ENCODE peak calls at places on chromosomes 4 and X, in five cellular contexts. S, X, O, Z and C are unnamed samples.

GRCh38 chr4:39235701-39236100 is 53.4 kb downstream of the WDR19 start:
- DNase-seq in S (no peak), X (no peak), O (no peak), Z (no peak), C (no peak)

GRCh38 chr4:152778656-152779512 is 646 bp downstream of the TIGD4 start:
- DNase-seq in S (no peak), X (no peak), O (peak), Z (peak), C (peak)

GRCh38 chr4:100246697-100247096 is 56.4 kb upstream of the DDIT4L start:
- DNase-seq in S (no peak), X (no peak), O (peak), Z (no peak), C (no peak)

GRCh38 chrX:30971761-30972603 is 82.9 kb upstream of the TAB3 start:
- DNase-seq in S (no peak), X (no peak), O (peak), Z (peak), C (peak)

GRCh38 chr4:110411599-110412011 is 64.3 kb upstream of the ENPEP start:
- DNase-seq in S (no peak), X (no peak), O (no peak), Z (no peak), C (no peak)

GRCh38 chr4:173399016-173399415 is at the start of gene SCRG1:
- DNase-seq in S (peak), X (no peak), O (no peak), Z (no peak), C (peak)

GRCh38 chrX:47235691-47236103 is 2.9 kb downstream of the USP11 start:
- DNase-seq in S (no peak), X (no peak), O (no peak), Z (no peak), C (no peak)

GRCh38 chr4:118736867-118737266 is 51.7 kb downstream of the METTL14 start:
- DNase-seq in S (no peak), X (no peak), O (no peak), Z (no peak), C (no peak)

GRCh38 chrX:153672531-153673397 is 849 bp downstream of the PNCK start:
- DNase-seq in S (peak), X (no peak), O (peak), Z (no peak), C (no peak)

GRCh38 chr4:6281436-6282144 is 11.9 kb downstream of the WFS1 start:
- DNase-seq in S (peak), X (no peak), O (no peak), Z (no peak), C (no peak)
- H3K27ac ChIP-seq in S (peak), X (no peak), O (no peak), Z (no peak), C (peak)

GRCh38 chrX:137033774-137034507 is at the start of gene GPR101:
- DNase-seq in S (no peak), X (no peak), O (no peak), Z (no peak), C (no peak)

GRCh38 chrX:137031517-137032377 is 2.0 kb downstream of the GPR101 start:
- DNase-seq in S (no peak), X (no peak), O (peak), Z (peak), C (peak)

GRCh38 chrX:137032378-137032694 is 1.5 kb downstream of the GPR101 start:
- DNase-seq in S (no peak), X (no peak), O (no peak), Z (no peak), C (no peak)

GRCh38 chrX:137032841-137033773 is 688 bp downstream of the GPR101 start:
- DNase-seq in S (no peak), X (no peak), O (no peak), Z (no peak), C (no peak)

GRCh38 chrX:137034508-137034872 is 695 bp upstream of the GPR101 start:
- DNase-seq in S (no peak), X (no peak), O (no peak), Z (no peak), C (no peak)
- H3K27ac ChIP-seq in S (no peak), X (no peak), O (no peak), Z (no peak), C (no peak)

GRCh38 chr4:151583188-151583587 is 174.2 kb downstream of the FHIP1A start:
- DNase-seq in S (no peak), X (no peak), O (no peak), Z (no peak), C (no peak)

GRCh38 chr4:151581575-151581974 is 172.6 kb downstream of the FHIP1A start:
- DNase-seq in S (no peak), X (no peak), O (no peak), Z (no peak), C (no peak)

GRCh38 chr4:151582098-151582497 is 173.1 kb downstream of the FHIP1A start:
- DNase-seq in S (no peak), X (no peak), O (no peak), Z (peak), C (no peak)

GRCh38 chr4:151584101-151584500 is 175.1 kb downstream of the FHIP1A start:
- DNase-seq in S (no peak), X (no peak), O (no peak), Z (no peak), C (no peak)
- H3K27ac ChIP-seq in S (no peak), X (no peak), O (no peak), Z (no peak), C (no peak)

DNA sequence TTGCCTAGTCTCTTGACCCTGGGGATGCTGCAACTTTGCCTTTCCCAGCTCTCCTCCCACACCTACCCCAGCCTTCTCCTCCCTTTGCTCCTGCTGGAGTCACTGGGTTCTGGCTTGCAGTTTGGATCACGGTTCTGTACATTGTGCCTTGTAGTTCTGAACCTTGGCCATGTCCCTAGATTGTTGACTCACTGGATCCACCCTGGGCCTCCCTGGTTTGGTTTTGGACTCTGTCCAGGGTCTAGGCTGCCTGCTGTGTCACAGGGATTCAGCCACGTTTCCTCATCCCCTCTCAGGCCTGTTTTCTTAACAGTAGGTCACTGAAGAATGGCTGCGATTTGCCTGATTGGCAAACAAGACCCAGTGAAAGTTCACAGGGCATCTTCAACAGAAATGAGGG is 11.5 kb upstream of the GABRE start:
- DNase-seq in S (no peak), X (no peak), O (peak), Z (no peak), C (no peak)
- H3K27ac ChIP-seq in S (no peak), X (no peak), O (peak), Z (no peak), C (no peak)

GRCh38 chr4:125316391-125316780 is 1.6 kb downstream of the FAT4 start:
- DNase-seq in S (peak), X (no peak), O (peak), Z (peak), C (no peak)

GRCh38 chr4:125316781-125317525 is 2.2 kb downstream of the FAT4 start:
- DNase-seq in S (peak), X (no peak), O (peak), Z (no peak), C (no peak)

GRCh38 chr4:125319311-125319710 is 4.6 kb downstream of the FAT4 start:
- DNase-seq in S (no peak), X (no peak), O (no peak), Z (no peak), C (no peak)

GRCh38 chr4:125315571-125316390 is 1.0 kb downstream of the FAT4 start:
- DNase-seq in S (peak), X (no peak), O (peak), Z (peak), C (peak)

DNA sequence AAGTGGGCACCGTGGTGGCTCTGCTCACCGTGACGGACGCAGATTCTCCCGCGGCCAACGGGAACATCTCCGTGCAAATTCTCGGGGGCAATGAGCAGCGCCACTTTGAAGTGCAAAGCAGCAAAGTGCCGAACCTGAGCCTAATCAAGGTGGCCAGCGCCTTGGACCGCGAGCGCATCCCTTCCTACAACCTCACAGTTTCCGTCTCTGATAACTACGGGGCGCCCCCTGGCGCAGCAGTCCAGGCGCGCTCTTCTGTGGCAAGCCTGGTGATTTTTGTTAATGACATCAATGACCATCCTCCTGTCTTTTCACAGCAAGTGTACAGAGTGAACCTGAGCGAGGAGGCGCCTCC is 2.7 kb downstream of the FAT4 start:
- DNase-seq in S (peak), X (no peak), O (peak), Z (no peak), C (peak)
- H3K27ac ChIP-seq in S (no peak), X (no peak), O (no peak), Z (no peak), C (no peak)

DNA sequence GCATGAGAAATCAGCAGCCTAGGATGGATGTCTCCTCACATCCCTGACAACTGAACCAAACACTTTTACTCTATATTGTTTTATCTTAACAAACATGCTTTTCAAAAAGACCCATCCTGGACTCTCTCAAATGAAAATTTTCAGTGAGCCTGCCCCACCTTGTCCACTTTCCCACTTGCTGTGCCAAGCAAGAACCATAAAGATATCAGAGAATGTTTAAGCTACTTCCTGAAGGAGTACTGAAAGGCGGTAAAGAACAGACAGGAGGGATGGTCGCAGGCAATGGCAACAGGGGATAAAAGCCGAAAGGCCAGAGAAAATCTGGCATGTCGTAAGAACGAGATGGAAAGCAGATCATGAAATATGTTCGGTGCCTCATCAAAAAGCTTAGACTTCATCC is 10.5 kb downstream of the APBB2 start:
- DNase-seq in S (no peak), X (no peak), O (no peak), Z (no peak), C (no peak)
- H3K27ac ChIP-seq in S (peak), X (peak), O (peak), Z (no peak), C (no peak)

DNA sequence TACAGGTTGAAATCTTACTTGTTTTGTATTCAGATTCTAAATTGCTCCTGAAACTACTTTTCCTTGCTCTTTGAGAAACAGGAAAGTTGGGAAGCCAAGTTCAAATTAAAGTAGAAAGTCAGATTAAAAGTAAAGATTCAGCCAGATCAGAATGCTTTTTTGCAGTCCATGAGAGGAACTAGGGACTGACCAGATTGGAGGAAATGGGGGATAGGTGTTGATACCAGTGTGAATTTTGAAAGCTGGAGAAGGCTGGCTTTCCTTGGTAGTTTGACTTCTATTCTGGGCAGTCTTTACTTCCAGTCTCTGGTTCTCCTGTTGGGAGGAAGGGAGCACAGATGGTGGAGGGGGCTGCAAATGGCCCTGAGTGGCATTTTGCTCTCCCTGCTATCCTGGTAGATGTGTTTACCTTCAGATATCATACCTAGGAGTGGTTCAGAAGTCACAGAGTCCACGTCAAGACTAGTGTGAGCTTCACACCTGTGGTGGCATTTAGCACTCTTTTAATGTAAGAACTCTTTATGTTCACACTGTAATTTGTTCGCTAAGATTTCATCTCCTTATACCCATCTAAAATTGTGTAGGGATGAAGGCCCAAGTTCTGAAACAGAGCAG is 68.8 kb downstream of the FNIP2 start:
- DNase-seq in S (no peak), X (no peak), O (no peak), Z (no peak), C (no peak)
- H3K27ac ChIP-seq in S (no peak), X (no peak), O (no peak), Z (no peak), C (no peak)

DNA sequence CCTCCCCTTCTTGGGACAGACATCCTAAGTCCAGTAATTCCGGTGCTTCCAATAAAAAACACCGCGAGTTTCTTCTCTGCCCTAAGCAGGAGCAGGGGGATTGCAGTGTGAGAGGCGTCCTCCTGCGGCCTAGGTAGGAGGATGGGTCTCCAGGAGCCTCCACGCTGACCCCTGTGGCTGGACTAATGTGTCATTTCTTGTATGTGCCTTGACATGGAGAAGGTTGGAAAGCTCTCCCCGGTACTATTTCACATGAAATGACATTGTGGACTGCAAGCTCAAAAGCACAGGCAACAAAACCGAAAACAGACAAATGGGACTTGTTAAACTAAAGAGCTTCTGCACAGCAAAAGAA is 66.6 kb upstream of the ENPP6 start:
- DNase-seq in S (no peak), X (no peak), O (no peak), Z (no peak), C (no peak)
- H3K27ac ChIP-seq in S (no peak), X (no peak), O (no peak), Z (no peak), C (peak)